ENCODE peak calls at places on chromosomes 1 and 21, in seven cellular contexts. P, C, Z, K, B, U and Q are unnamed samples.

GRCh38 chr1:217535601-217536377 is 95.1 kb downstream of the GPATCH2 start:
- DNase-seq in K (no peak), C (no peak), U (no peak), B (no peak), P (no peak), Z (peak; percentile 54), Q (no peak)

GRCh38 chr1:110155878-110156522 is 5.7 kb downstream of the SLC6A17 start:
- DNase-seq in K (peak; percentile 84), B (no peak), Z (peak; percentile 53), U (peak; percentile 39), C (no peak), P (peak; percentile 84), Q (peak; percentile 98)

GRCh38 chr1:47225430-47226100 is 6.5 kb downstream of the TAL1 start:
- DNase-seq in K (peak; percentile 57), Z (no peak), U (no peak), B (no peak), P (no peak), C (no peak), Q (peak; percentile 69)

GRCh38 chr1:37479255-37480124 is 5.1 kb downstream of the ZC3H12A start:
- DNase-seq in U (peak; percentile 93), C (peak; percentile 96), K (no peak), P (no peak), Z (peak; percentile 99), B (peak; percentile 94), Q (no peak)

GRCh38 chr21:44949161-44950015 is 9.6 kb downstream of the SLX9 start:
- DNase-seq in K (peak; percentile 89), U (peak; percentile 84), C (peak; percentile 91), P (peak; percentile 97), Z (peak; percentile 70), B (peak; percentile 89), Q (peak; percentile 94)

GRCh38 chr1:244231572-244232315 is 180.7 kb downstream of the ZBTB18 start:
- DNase-seq in K (no peak), U (no peak), B (no peak), C (no peak), P (no peak), Z (peak; percentile 21), Q (peak; percentile 27)

GRCh38 chr1:234774971-234775370 is 165.0 kb upstream of the IRF2BP2 start:
- DNase-seq in B (peak; percentile 66), K (no peak), P (no peak), U (no peak), Z (no peak), C (peak; percentile 57), Q (no peak)

GRCh38 chr21:42321231-42321630 is 6.0 kb upstream of the TFF3 start:
- DNase-seq in P (no peak), K (no peak), U (no peak), Z (no peak), C (peak; percentile 32), B (peak; percentile 54), Q (no peak)

GRCh38 chr1:54376085-54377039 is 29.8 kb downstream of the SSBP3 start:
- DNase-seq in U (no peak), C (no peak), Z (no peak), K (no peak), B (no peak), P (no peak), Q (no peak)

GRCh38 chr1:29548091-29548490 is 311.8 kb downstream of the PTPRU start:
- DNase-seq in Z (no peak), C (no peak), P (no peak), K (no peak), B (peak; percentile 55), U (no peak), Q (no peak)

GRCh38 chr1:40270152-40270834 is 12.3 kb downstream of the ZMPSTE24 start:
- DNase-seq in C (no peak), K (no peak), U (no peak), B (no peak), P (no peak), Z (peak; percentile 75), Q (no peak)

GRCh38 chr1:194004146-194004545 is 817.7 kb upstream of the B3GALT2 start:
- DNase-seq in K (no peak), P (no peak), C (no peak), Z (no peak), B (no peak), U (no peak), Q (no peak)

GRCh38 chr1:228867951-228868730 is 132.9 kb downstream of the RHOU start:
- DNase-seq in P (no peak), K (no peak), Z (no peak), B (no peak), C (no peak), U (no peak), Q (no peak)

GRCh38 chr1:218377143-218377660 is 32.1 kb downstream of the TGFB2 start:
- DNase-seq in B (no peak), Z (peak; percentile 95), C (no peak), K (no peak), P (no peak), U (no peak), Q (no peak)

GRCh38 chr1:185483647-185484450 is 166.8 kb upstream of the IVNS1ABP start:
- DNase-seq in B (no peak), K (no peak), P (no peak), C (no peak), Z (peak; percentile 92), U (no peak), Q (no peak)

GRCh38 chr1:87685366-87686136 is 356.9 kb downstream of the LMO4 start:
- DNase-seq in U (no peak), P (no peak), Z (no peak), K (no peak), C (no peak), B (no peak), Q (no peak)

GRCh38 chr1:24830680-24831272 is 85.5 kb downstream of the CLIC4 start:
- DNase-seq in C (no peak), P (no peak), K (no peak), B (no peak), U (no peak), Z (peak; percentile 55), Q (no peak)

GRCh38 chr21:35266546-35266945 is 217.4 kb upstream of the RUNX1 start:
- DNase-seq in U (no peak), C (no peak), P (no peak), Z (peak; percentile 60), B (no peak), K (no peak), Q (no peak)

GRCh38 chr1:209884665-209885117 is 53.3 kb upstream of the SYT14 start:
- DNase-seq in K (no peak), U (peak; percentile 35), Z (peak; percentile 99), C (peak; percentile 60), B (no peak), P (no peak), Q (no peak)

GRCh38 chr1:39105061-39105840 is 79.1 kb downstream of the NDUFS5 start:
- DNase-seq in K (peak; percentile 72), U (peak; percentile 77), C (no peak), B (peak; percentile 85), P (peak; percentile 70), Z (peak; percentile 76), Q (peak; percentile 82)

GRCh38 chr1:162023547-162024501 is at the start of gene OLFML2B:
- DNase-seq in P (peak; percentile 80), B (peak; percentile 83), Z (peak; percentile 78), K (peak; percentile 69), U (peak; percentile 51), C (no peak), Q (peak; percentile 87)

GRCh38 chr1:115332813-115333608 is 5.0 kb downstream of the NGF start:
- DNase-seq in B (no peak), U (no peak), P (no peak), Z (peak; percentile 76), K (no peak), C (peak; percentile 77), Q (no peak)

GRCh38 chr21:29293495-29293894 is 5.2 kb upstream of the BACH1 start:
- DNase-seq in B (no peak), P (no peak), K (no peak), Z (no peak), U (no peak), C (no peak), Q (no peak)

GRCh38 chr1:111402083-111402482 is 25.5 kb downstream of the OVGP1 start:
- DNase-seq in K (no peak), B (no peak), C (no peak), Z (no peak), P (no peak), U (no peak), Q (no peak)

GRCh38 chr1:79353224-79353623 is 346.7 kb upstream of the ADGRL4 start:
- DNase-seq in C (no peak), B (no peak), P (no peak), Z (peak; percentile 36), U (no peak), K (peak; percentile 53), Q (peak; percentile 15)
- TF ChIP-seq CTCF in C (no peak), B (no peak), P (no peak), Z (peak; percentile 60), U (peak; percentile 2), K (peak; percentile 42), Q (peak; percentile 40)

GRCh38 chr1:88741413-88741812 is 57.3 kb downstream of the PKN2 start:
- DNase-seq in P (no peak), U (no peak), K (no peak), C (no peak), Z (peak; percentile 49), B (no peak), Q (no peak)

GRCh38 chr1:88744142-88744541 is 60.1 kb downstream of the PKN2 start:
- DNase-seq in K (no peak), C (no peak), U (no peak), B (no peak), Z (no peak), P (no peak), Q (no peak)

GRCh38 chr1:88742546-88742945 is 58.5 kb downstream of the PKN2 start:
- DNase-seq in C (no peak), P (no peak), U (no peak), B (no peak), Z (no peak), K (no peak), Q (no peak)

GRCh38 chr1:88746916-88747315 is 62.8 kb downstream of the PKN2 start:
- DNase-seq in B (no peak), P (no peak), U (no peak), C (no peak), K (no peak), Z (no peak), Q (no peak)
- TF ChIP-seq CTCF in B (no peak), P (no peak), U (no peak), C (no peak), K (no peak), Z (no peak), Q (no peak)

GRCh38 chr21:46347791-46348381 is 23.9 kb downstream of the PCNT start:
- DNase-seq in C (peak; percentile 64), Z (no peak), U (no peak), K (no peak), P (peak; percentile 39), B (no peak), Q (no peak)
- TF ChIP-seq CTCF in C (peak; percentile 17), Z (no peak), U (no peak), K (no peak), P (no peak), B (no peak), Q (peak; percentile 6)

GRCh38 chr21:37032877-37033471 is 26.5 kb downstream of the RIPPLY3 start:
- DNase-seq in Z (peak; percentile 77), U (no peak), P (no peak), B (no peak), C (peak; percentile 2), K (no peak), Q (no peak)

GRCh38 chr21:37032293-37032692 is 25.8 kb downstream of the RIPPLY3 start:
- DNase-seq in Z (no peak), K (no peak), B (no peak), U (no peak), P (no peak), C (peak; percentile 16), Q (no peak)

GRCh38 chr21:37030864-37031263 is 24.4 kb downstream of the RIPPLY3 start:
- DNase-seq in P (no peak), Z (no peak), C (no peak), U (no peak), B (no peak), K (no peak), Q (no peak)

GRCh38 chr21:37028579-37028978 is 22.1 kb downstream of the RIPPLY3 start:
- DNase-seq in C (peak; percentile 50), B (no peak), U (no peak), P (no peak), K (no peak), Z (no peak), Q (no peak)
- TF ChIP-seq CTCF in C (no peak), B (no peak), U (no peak), P (no peak), K (no peak), Z (no peak), Q (no peak)